ENCODE peak calls at places on chromosomes 4 and X, in four cellular contexts. D is neural crest cell; R is HFF-Myc; A is stimulated activated naive CD8-positive, alpha-beta T cell treated with anti-CD3 and anti-CD28 coated beads, Interleukin-15, Interleukin-2, amounts not matched to agents 100 U/mL and 50 U/mL, for 24 hours. G is an unnamed sample.

GRCh38 chrX:19560611-19561010 is 45.3 kb upstream of the MAP3K15 start:
- DNase-seq in D (no peak), R (no peak), A (no peak), G (no peak)

GRCh38 chrX:23394421-23394820 is 59.8 kb downstream of the PTCHD1 start:
- DNase-seq in D (no peak), R (no peak), A (no peak), G (no peak)

GRCh38 chr4:186979966-186980745 is 256.5 kb upstream of the FAT1 start:
- DNase-seq in D (no peak), R (no peak), A (no peak), G (no peak)

GRCh38 chrX:153926863-153927685 is 1.0 kb upstream of the ARHGAP4 start:
- DNase-seq in D (no peak), R (no peak), A (peak), G (peak)

GRCh38 chr4:124596811-124597210 is 115.7 kb downstream of the ANKRD50 start:
- DNase-seq in D (no peak), R (no peak), A (no peak), G (no peak)

GRCh38 chr4:110290511-110290910 is 92.1 kb upstream of the ELOVL6 start:
- DNase-seq in D (no peak), R (no peak), A (no peak), G (no peak)

GRCh38 chr4:122541996-122542395 is 78.9 kb downstream of the IL21 start:
- DNase-seq in D (no peak), R (no peak), A (no peak), G (no peak)

GRCh38 chr4:7148337-7148736 is 44.0 kb upstream of the SORCS2 start:
- DNase-seq in D (no peak), R (no peak), A (no peak), G (no peak)

GRCh38 chr4:7638984-7639789 is 204.5 kb upstream of the PSAPL1 start:
- DNase-seq in D (no peak), R (no peak), A (no peak), G (no peak)

GRCh38 chr4:123403205-123403604 is 6.6 kb downstream of the SPRY1 start:
- DNase-seq in D (no peak), R (no peak), A (no peak), G (no peak)

GRCh38 chr4:8419222-8420041 is 21.1 kb downstream of the ACOX3 start:
- DNase-seq in D (no peak), R (peak), A (peak), G (peak)

GRCh38 chrX:11197671-11198070 is 86.5 kb downstream of the HCCS start:
- DNase-seq in D (no peak), R (no peak), A (no peak), G (no peak)

GRCh38 chr4:53490965-53491622 is 100.2 kb downstream of the LNX1 start:
- DNase-seq in D (no peak), R (peak), A (no peak), G (peak)

GRCh38 chr4:137861682-137862081 is 329.4 kb upstream of the PCDH18 start:
- DNase-seq in D (no peak), R (peak), A (no peak), G (peak)

G was measured in EL.